ENCODE peak calls at places on chromosome 22, in nine cellular contexts. I, W, D, P, O, T, R, K and N are unnamed samples.

GRCh38 chr22:29947410-29948387 is 64.7 kb downstream of the MTMR3 start:
- DNase-seq in I (no peak), W (no peak), D (no peak), P (peak; percentile 53), O (peak; percentile 47), T (no peak), R (no peak), K (no peak), N (no peak)

GRCh38 chr22:23763579-23764331 is 965 bp downstream of the C22orf15 start:
- DNase-seq in I (no peak), W (no peak), D (peak; percentile 45), P (no peak), O (no peak), T (no peak), R (no peak), K (no peak), N (no peak)

GRCh38 chr22:20803696-20804324 is 29.9 kb downstream of the SERPIND1 start:
- DNase-seq in I (no peak), W (peak; percentile 28), D (peak; percentile 67), P (peak; percentile 52), O (peak; percentile 44), T (no peak), R (peak; percentile 36), K (peak; percentile 34), N (no peak)

GRCh38 chr22:32987081-32987631 is 71.0 kb downstream of the SYN3 start:
- DNase-seq in I (peak; percentile 14), W (peak; percentile 87), D (peak; percentile 90), P (no peak), O (no peak), T (no peak), R (no peak), K (peak; percentile 71), N (no peak)

GRCh38 chr22:32746715-32747114 is 54.8 kb upstream of the TIMP3 start:
- DNase-seq in I (no peak), W (no peak), D (no peak), P (no peak), O (no peak), T (no peak), R (no peak), K (no peak), N (no peak)

GRCh38 chr22:30266445-30267381 is at the start of gene OSM:
- DNase-seq in I (no peak), W (peak; percentile 55), D (no peak), P (no peak), O (no peak), T (no peak), R (no peak), K (no peak), N (no peak)

GRCh38 chr22:30823015-30823370 is 128.3 kb downstream of the OSBP2 start:
- DNase-seq in I (no peak), W (no peak), D (peak; percentile 66), P (no peak), O (no peak), T (no peak), R (no peak), K (no peak), N (no peak)

GRCh38 chr22:22193923-22194322 is 50.7 kb upstream of the VPREB1 start:
- DNase-seq in I (no peak), W (no peak), D (no peak), P (no peak), O (no peak), T (no peak), R (no peak), K (no peak), N (no peak)

DNA sequence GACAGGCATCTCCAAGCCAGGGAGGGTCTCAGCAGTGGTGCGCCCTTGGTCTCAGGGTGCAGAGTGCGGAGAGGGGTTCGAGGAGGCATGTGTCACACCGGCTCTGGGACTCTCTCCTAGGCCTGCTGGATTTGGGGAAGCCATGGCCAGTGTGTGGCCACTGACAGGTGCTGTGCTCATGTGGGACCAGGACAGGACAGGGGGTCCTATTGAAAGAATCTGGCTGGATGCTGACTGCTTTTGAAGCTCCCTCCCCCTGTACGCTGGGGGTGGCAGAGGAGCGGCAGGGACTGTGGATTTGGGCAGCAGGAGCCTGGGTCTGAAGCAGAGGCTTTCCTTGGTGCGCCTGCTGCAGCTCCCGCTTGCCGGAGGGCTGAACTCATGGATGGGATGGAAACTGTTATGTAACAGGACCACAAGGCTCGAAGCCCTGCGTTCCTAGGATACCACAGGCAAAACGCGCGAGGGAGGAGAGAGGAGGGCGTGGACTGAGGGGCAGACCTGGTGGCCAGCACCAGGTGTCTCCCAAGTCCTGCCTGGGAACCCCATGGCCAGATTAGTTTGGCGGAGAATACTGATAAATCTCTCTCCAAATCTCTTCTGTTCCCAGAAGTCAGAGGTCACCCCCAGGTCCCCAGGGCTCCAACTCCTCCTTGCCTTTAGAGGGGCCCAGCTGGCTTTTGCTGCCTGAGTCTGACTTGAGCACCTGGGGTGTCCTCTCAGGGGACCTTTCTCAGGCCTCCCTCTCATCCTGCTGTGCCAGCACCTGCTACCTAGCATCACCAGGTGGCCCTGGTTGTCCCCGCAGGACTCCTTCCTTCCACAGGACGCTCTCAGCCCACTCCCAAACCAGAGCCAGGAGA is 13.8 kb upstream of the TEF start:
- DNase-seq in I (peak; percentile 16), W (peak; percentile 48), D (peak; percentile 51), P (peak; percentile 55), O (peak; percentile 22), T (no peak), R (no peak), K (peak; percentile 50), N (no peak)
- TF ChIP-seq CTCF in I (no peak), W (no peak), D (no peak), P (no peak), O (no peak), T (no peak), R (no peak), K (no peak), N (no peak)

DNA sequence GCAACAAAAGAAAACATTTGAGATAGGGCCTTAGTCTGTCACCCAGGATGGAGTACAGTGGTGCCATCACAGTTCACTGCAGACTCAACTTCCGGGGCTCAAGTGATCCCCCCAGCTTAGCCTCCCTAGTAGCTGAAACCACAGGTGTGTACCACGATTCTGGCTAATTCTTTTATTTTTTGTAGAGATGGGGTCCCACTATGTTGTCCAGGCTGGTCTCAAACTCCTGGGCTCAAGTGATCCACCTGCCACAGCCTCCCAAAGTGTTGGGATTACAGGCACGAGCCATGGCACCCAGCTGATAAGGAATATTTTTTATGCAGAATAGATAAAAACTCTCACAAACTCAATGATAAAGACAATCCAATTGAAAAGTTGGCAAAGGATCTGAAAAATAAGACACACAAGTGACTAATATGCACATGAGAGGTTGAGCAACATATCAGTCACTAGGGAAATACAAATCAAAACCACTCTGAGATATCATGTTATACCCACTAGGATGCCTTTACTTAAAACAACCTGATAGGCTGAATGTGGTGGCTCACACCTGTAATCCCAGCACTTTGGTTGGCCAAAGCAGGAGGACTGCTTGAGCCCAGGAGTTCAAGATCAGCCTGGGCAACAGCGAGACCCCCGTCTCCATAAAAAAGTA is 33.9 kb upstream of the CLTCL1 start:
- DNase-seq in I (no peak), W (no peak), D (no peak), P (peak; percentile 31), O (peak; percentile 55), T (no peak), R (no peak), K (no peak), N (no peak)
- TF ChIP-seq CTCF in I (no peak), W (no peak), D (no peak), P (no peak), O (no peak), T (no peak), R (no peak), K (no peak), N (no peak)

GRCh38 chr22:38881464-38881871 is 9.5 kb upstream of the CBX6 start:
- DNase-seq in I (peak; percentile 80), W (peak; percentile 89), D (no peak), P (peak; percentile 96), O (peak; percentile 81), T (no peak), R (no peak), K (no peak), N (no peak)
- TF ChIP-seq CTCF in I (peak; percentile 17), W (no peak), D (no peak), P (no peak), O (no peak), T (no peak), R (no peak), K (no peak), N (peak; percentile 23)

DNA sequence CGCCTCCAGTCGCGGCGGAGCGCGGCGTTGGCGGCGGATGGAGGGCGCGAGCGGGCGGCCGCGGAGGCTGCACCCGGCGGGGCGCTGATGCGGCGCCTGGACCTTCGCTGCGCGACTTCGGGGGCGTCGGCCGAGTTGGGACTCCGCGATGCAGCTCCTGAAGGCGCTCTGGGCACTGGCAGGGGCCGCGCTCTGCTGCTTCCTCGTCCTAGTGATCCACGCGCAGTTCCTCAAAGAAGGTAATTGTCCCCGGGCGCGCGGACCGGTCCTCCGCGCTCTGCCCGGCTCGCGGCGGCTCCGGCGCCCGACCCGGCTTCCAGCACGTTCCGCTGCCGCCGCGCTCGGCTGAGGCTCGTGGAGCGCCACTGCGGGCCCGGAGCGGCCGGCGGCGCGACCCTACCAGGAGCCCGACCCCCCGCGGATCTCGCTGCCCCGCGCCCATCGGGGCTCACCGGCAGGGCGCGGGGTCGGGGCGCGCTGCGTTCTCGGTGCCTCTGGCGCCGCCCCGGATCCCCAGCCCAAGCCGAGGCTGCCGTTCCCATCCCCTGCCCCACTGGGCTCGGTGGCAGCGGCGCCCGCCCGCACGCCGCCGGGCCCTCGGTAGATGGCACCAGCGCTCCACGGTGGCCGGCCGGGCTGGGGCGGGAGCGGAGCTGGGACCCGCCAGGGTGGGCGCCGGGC is 1251.2 kb downstream of the BRD1 start:
- DNase-seq in I (no peak), W (no peak), D (peak; percentile 88), P (no peak), O (no peak), T (peak; percentile 81), R (peak; percentile 72), K (no peak), N (no peak)
- TF ChIP-seq CTCF in I (no peak), W (no peak), D (peak; percentile 71), P (no peak), O (no peak), T (peak; percentile 84), R (peak; percentile 74), K (no peak), N (peak; percentile 87)

GRCh38 chr22:41517172-41518047 is 26.9 kb downstream of the POLR3H start:
- DNase-seq in I (no peak), W (peak; percentile 67), D (peak; percentile 71), P (peak; percentile 71), O (peak; percentile 46), T (peak; percentile 80), R (peak; percentile 87), K (peak; percentile 75), N (peak; percentile 90)
- TF ChIP-seq CTCF in I (peak; percentile 69), W (peak; percentile 94), D (peak; percentile 92), P (peak; percentile 87), O (peak; percentile 92), T (peak; percentile 94), R (peak; percentile 89), K (peak; percentile 99), N (peak; percentile 87)